ENCODE peak calls at places on chromosomes 12 and 14, in five cellular contexts. One of them, this sample, is unnamed.

GRCh38 chr14:61644834-61645233 is 50.5 kb upstream of the HIF1A start:
- DNase-seq in naive thymus-derived CD4-positive, alpha-beta T cell: no peak
- DNase-seq in naive thymus-derived CD8-positive, alpha-beta T cell: no peak
- DNase-seq in retina: no peak
- DNase-seq in activated CD8-positive, alpha-beta T cell treated with anti-CD3 and anti-CD28 coated beads, Interleukin-2, amount 10 ng/mL, durations not matched to agents 7 days and 5 days: no peak
- DNase-seq in this sample: no peak

GRCh38 chr14:21071225-21072041 is 1.3 kb downstream of the ARHGEF40 start:
- DNase-seq in activated CD8-positive, alpha-beta T cell treated with anti-CD3 and anti-CD28 coated beads, Interleukin-2, amount 10 ng/mL, durations not matched to agents 7 days and 5 days: peak
- DNase-seq in naive thymus-derived CD4-positive, alpha-beta T cell: no peak
- DNase-seq in retina: peak
- DNase-seq in naive thymus-derived CD8-positive, alpha-beta T cell: peak
- DNase-seq in this sample: peak

GRCh38 chr14:95765016-95765415 is 51.1 kb upstream of the TCL1A start:
- DNase-seq in retina: peak
- DNase-seq in activated CD8-positive, alpha-beta T cell treated with anti-CD3 and anti-CD28 coated beads, Interleukin-2, amount 10 ng/mL, durations not matched to agents 7 days and 5 days: no peak
- DNase-seq in naive thymus-derived CD8-positive, alpha-beta T cell: no peak
- DNase-seq in naive thymus-derived CD4-positive, alpha-beta T cell: no peak
- DNase-seq in this sample: no peak

GRCh38 chr12:92505373-92506340 is 197.1 kb upstream of the PLEKHG7 start:
- DNase-seq in activated CD8-positive, alpha-beta T cell treated with anti-CD3 and anti-CD28 coated beads, Interleukin-2, amount 10 ng/mL, durations not matched to agents 7 days and 5 days: peak
- DNase-seq in naive thymus-derived CD4-positive, alpha-beta T cell: peak
- DNase-seq in naive thymus-derived CD8-positive, alpha-beta T cell: peak
- DNase-seq in retina: peak
- DNase-seq in this sample: peak

GRCh38 chr12:55727643-55728184 is 1.1 kb downstream of the CD63 start:
- DNase-seq in naive thymus-derived CD8-positive, alpha-beta T cell: no peak
- DNase-seq in naive thymus-derived CD4-positive, alpha-beta T cell: no peak
- DNase-seq in retina: no peak
- DNase-seq in activated CD8-positive, alpha-beta T cell treated with anti-CD3 and anti-CD28 coated beads, Interleukin-2, amount 10 ng/mL, durations not matched to agents 7 days and 5 days: no peak
- DNase-seq in this sample: no peak

GRCh38 chr14:50303744-50304471 is 8.1 kb downstream of the L2HGDH start:
- DNase-seq in retina: no peak
- DNase-seq in activated CD8-positive, alpha-beta T cell treated with anti-CD3 and anti-CD28 coated beads, Interleukin-2, amount 10 ng/mL, durations not matched to agents 7 days and 5 days: no peak
- DNase-seq in naive thymus-derived CD4-positive, alpha-beta T cell: no peak
- DNase-seq in naive thymus-derived CD8-positive, alpha-beta T cell: no peak
- DNase-seq in this sample: no peak

GRCh38 chr12:130764475-130765185 is 48.5 kb upstream of the RIMBP2 start:
- DNase-seq in activated CD8-positive, alpha-beta T cell treated with anti-CD3 and anti-CD28 coated beads, Interleukin-2, amount 10 ng/mL, durations not matched to agents 7 days and 5 days: peak
- DNase-seq in naive thymus-derived CD4-positive, alpha-beta T cell: peak
- DNase-seq in retina: no peak
- DNase-seq in naive thymus-derived CD8-positive, alpha-beta T cell: no peak
- DNase-seq in this sample: no peak

GRCh38 chr14:91354221-91354916 is 63.3 kb downstream of the CCDC88C start:
- DNase-seq in retina: no peak
- DNase-seq in activated CD8-positive, alpha-beta T cell treated with anti-CD3 and anti-CD28 coated beads, Interleukin-2, amount 10 ng/mL, durations not matched to agents 7 days and 5 days: no peak
- DNase-seq in naive thymus-derived CD4-positive, alpha-beta T cell: no peak
- DNase-seq in naive thymus-derived CD8-positive, alpha-beta T cell: no peak
- DNase-seq in this sample: no peak

GRCh38 chr14:43872752-43873655 is 634.1 kb downstream of the FSCB start:
- DNase-seq in naive thymus-derived CD4-positive, alpha-beta T cell: no peak
- DNase-seq in retina: no peak
- DNase-seq in naive thymus-derived CD8-positive, alpha-beta T cell: no peak
- DNase-seq in activated CD8-positive, alpha-beta T cell treated with anti-CD3 and anti-CD28 coated beads, Interleukin-2, amount 10 ng/mL, durations not matched to agents 7 days and 5 days: no peak
- DNase-seq in this sample: no peak

GRCh38 chr14:50800032-50800431 is 30.9 kb downstream of the NIN start:
- DNase-seq in activated CD8-positive, alpha-beta T cell treated with anti-CD3 and anti-CD28 coated beads, Interleukin-2, amount 10 ng/mL, durations not matched to agents 7 days and 5 days: no peak
- DNase-seq in naive thymus-derived CD4-positive, alpha-beta T cell: no peak
- DNase-seq in naive thymus-derived CD8-positive, alpha-beta T cell: no peak
- DNase-seq in retina: no peak
- DNase-seq in this sample: no peak

GRCh38 chr14:24362241-24362960 is 5.6 kb upstream of the NFATC4 start:
- DNase-seq in retina: no peak
- DNase-seq in naive thymus-derived CD8-positive, alpha-beta T cell: no peak
- DNase-seq in naive thymus-derived CD4-positive, alpha-beta T cell: no peak
- DNase-seq in activated CD8-positive, alpha-beta T cell treated with anti-CD3 and anti-CD28 coated beads, Interleukin-2, amount 10 ng/mL, durations not matched to agents 7 days and 5 days: no peak
- DNase-seq in this sample: no peak

GRCh38 chr14:34693228-34693939 is 21.0 kb downstream of the CFL2 start:
- DNase-seq in naive thymus-derived CD8-positive, alpha-beta T cell: no peak
- DNase-seq in naive thymus-derived CD4-positive, alpha-beta T cell: no peak
- DNase-seq in retina: no peak
- DNase-seq in activated CD8-positive, alpha-beta T cell treated with anti-CD3 and anti-CD28 coated beads, Interleukin-2, amount 10 ng/mL, durations not matched to agents 7 days and 5 days: peak
- DNase-seq in this sample: no peak

GRCh38 chr14:93914278-93914677 is 12.9 kb upstream of the FAM181A start:
- DNase-seq in naive thymus-derived CD8-positive, alpha-beta T cell: no peak
- DNase-seq in activated CD8-positive, alpha-beta T cell treated with anti-CD3 and anti-CD28 coated beads, Interleukin-2, amount 10 ng/mL, durations not matched to agents 7 days and 5 days: peak
- DNase-seq in naive thymus-derived CD4-positive, alpha-beta T cell: no peak
- DNase-seq in retina: no peak
- DNase-seq in this sample: no peak

GRCh38 chr12:50728417-50728816 is 35.5 kb upstream of the ATF1 start:
- DNase-seq in retina: no peak
- DNase-seq in naive thymus-derived CD4-positive, alpha-beta T cell: no peak
- DNase-seq in naive thymus-derived CD8-positive, alpha-beta T cell: no peak
- DNase-seq in activated CD8-positive, alpha-beta T cell treated with anti-CD3 and anti-CD28 coated beads, Interleukin-2, amount 10 ng/mL, durations not matched to agents 7 days and 5 days: no peak
- DNase-seq in this sample: no peak

GRCh38 chr14:101757064-101757838 is 4.3 kb upstream of the PPP2R5C start:
- DNase-seq in retina: no peak
- DNase-seq in activated CD8-positive, alpha-beta T cell treated with anti-CD3 and anti-CD28 coated beads, Interleukin-2, amount 10 ng/mL, durations not matched to agents 7 days and 5 days: no peak
- DNase-seq in naive thymus-derived CD4-positive, alpha-beta T cell: no peak
- DNase-seq in naive thymus-derived CD8-positive, alpha-beta T cell: no peak
- DNase-seq in this sample: no peak

GRCh38 chr12:102438823-102439205 is 41.5 kb downstream of the IGF1 start:
- DNase-seq in naive thymus-derived CD8-positive, alpha-beta T cell: no peak
- DNase-seq in activated CD8-positive, alpha-beta T cell treated with anti-CD3 and anti-CD28 coated beads, Interleukin-2, amount 10 ng/mL, durations not matched to agents 7 days and 5 days: no peak
- DNase-seq in naive thymus-derived CD4-positive, alpha-beta T cell: no peak
- DNase-seq in retina: no peak
- DNase-seq in this sample: no peak

GRCh38 chr12:12191008-12191407 is 75.8 kb downstream of the LRP6 start:
- DNase-seq in naive thymus-derived CD8-positive, alpha-beta T cell: no peak
- DNase-seq in activated CD8-positive, alpha-beta T cell treated with anti-CD3 and anti-CD28 coated beads, Interleukin-2, amount 10 ng/mL, durations not matched to agents 7 days and 5 days: no peak
- DNase-seq in naive thymus-derived CD4-positive, alpha-beta T cell: no peak
- DNase-seq in retina: no peak
- DNase-seq in this sample: no peak

GRCh38 chr12:79451365-79451764 is 239.4 kb downstream of the PAWR start:
- DNase-seq in activated CD8-positive, alpha-beta T cell treated with anti-CD3 and anti-CD28 coated beads, Interleukin-2, amount 10 ng/mL, durations not matched to agents 7 days and 5 days: no peak
- DNase-seq in naive thymus-derived CD4-positive, alpha-beta T cell: no peak
- DNase-seq in naive thymus-derived CD8-positive, alpha-beta T cell: no peak
- DNase-seq in retina: no peak
- DNase-seq in this sample: no peak

This sample was measured in stimulated activated naive CD4-positive, alpha-beta T cell.